ENCODE peak calls at places on chromosomes 6 and 20, in eight cellular contexts. F is mammary epithelial cell, A is kidney, G is neural progenitor cell, B is right cardiac atrium, R is caudate nucleus, I is H9, W is testis. N is an unnamed sample.

GRCh38 chr6:21199246-21199645 is 394.3 kb upstream of the SOX4 start:
- DNase-seq in W (no peak), R (no peak), F (no peak), I (no peak), A (no peak), G (peak; percentile 65), B (no peak), N (no peak)

GRCh38 chr20:17822039-17822438 is 122.3 kb downstream of the BANF2 start:
- DNase-seq in F (no peak), G (no peak), A (no peak), R (no peak), B (no peak), I (no peak), W (no peak), N (peak; percentile 46)

GRCh38 chr20:5153612-5154542 is 27.1 kb downstream of the CDS2 start:
- DNase-seq in W (no peak), I (no peak), R (no peak), G (no peak), F (peak; percentile 94), A (no peak), B (no peak), N (peak; percentile 79)

GRCh38 chr20:51326241-51326819 is 216.2 kb downstream of the NFATC2 start:
- DNase-seq in R (no peak), F (no peak), G (peak; percentile 82), W (peak; percentile 75), A (no peak), I (peak; percentile 78), B (peak; percentile 78), N (no peak)

GRCh38 chr20:55761787-55762186 is 243.5 kb downstream of the CBLN4 start:
- DNase-seq in F (no peak), I (no peak), B (no peak), G (no peak), R (no peak), W (no peak), A (no peak), N (no peak)

GRCh38 chr6:110689275-110689935 is 125.9 kb downstream of the CDK19 start:
- DNase-seq in R (no peak), B (no peak), W (no peak), F (peak; percentile 55), G (no peak), I (peak; percentile 35), A (no peak), N (no peak)

GRCh38 chr6:154696661-154697060 is 36.6 kb upstream of the SCAF8 start:
- DNase-seq in I (no peak), G (no peak), B (no peak), R (no peak), A (no peak), W (no peak), F (no peak), N (no peak)

GRCh38 chr6:14664112-14664592 is 546.6 kb downstream of the CD83 start:
- DNase-seq in R (no peak), A (peak; percentile 65), I (no peak), B (no peak), W (no peak), G (no peak), F (no peak), N (no peak)

GRCh38 chr6:36751091-36751490 is 53.5 kb downstream of the RAB44 start:
- DNase-seq in G (no peak), F (peak; percentile 60), W (no peak), I (no peak), R (no peak), B (no peak), A (no peak), N (no peak)

GRCh38 chr20:36825374-36826104 is 50.4 kb upstream of the TLDC2 start:
- DNase-seq in G (peak; percentile 34), F (no peak), I (no peak), R (no peak), W (no peak), A (no peak), B (peak; percentile 32), N (no peak)

GRCh38 chr6:158284340-158285210 is 27.7 kb upstream of the TULP4 start:
- DNase-seq in R (no peak), W (no peak), B (no peak), F (peak; percentile 9), G (peak; percentile 54), I (peak; percentile 51), A (no peak), N (no peak)

GRCh38 chr20:17226410-17227198 is at the start of gene PCSK2:
- DNase-seq in A (peak; percentile 63), W (peak; percentile 66), R (no peak), G (peak; percentile 97), I (peak; percentile 91), F (peak; percentile 26), B (peak; percentile 69), N (no peak)

GRCh38 chr20:17808357-17808756 is 108.6 kb downstream of the BANF2 start:
- DNase-seq in W (peak; percentile 61), A (peak; percentile 69), B (peak; percentile 75), F (no peak), G (no peak), I (no peak), R (no peak), N (no peak)

GRCh38 chr6:148251286-148251685 is 91.4 kb upstream of the SASH1 start:
- DNase-seq in F (peak; percentile 52), G (peak; percentile 35), W (no peak), A (no peak), B (no peak), I (no peak), R (no peak), N (no peak)

GRCh38 chr20:48489046-48489463 is 338.7 kb downstream of the PREX1 start:
- DNase-seq in G (no peak), A (no peak), F (no peak), R (no peak), I (no peak), B (no peak), W (no peak), N (no peak)

GRCh38 chr20:7710440-7710839 is 229.8 kb downstream of the HAO1 start:
- DNase-seq in I (no peak), B (no peak), W (no peak), R (no peak), G (no peak), A (no peak), F (no peak), N (no peak)

GRCh38 chr6:32401564-32401963 is 5.4 kb downstream of the BTNL2 start:
- DNase-seq in G (no peak), W (no peak), A (no peak), I (no peak), F (no peak), R (no peak), B (no peak), N (no peak)

GRCh38 chr20:49700411-49701185 is 13.1 kb downstream of the B4GALT5 start:
- DNase-seq in I (no peak), G (no peak), W (no peak), R (no peak), A (no peak), B (no peak), F (peak; percentile 80), N (no peak)

GRCh38 chr20:50286609-50287008 is 96.0 kb downstream of the CEBPB start:
- DNase-seq in W (peak; percentile 63), B (peak; percentile 88), F (peak; percentile 37), R (no peak), G (no peak), A (peak; percentile 85), I (peak; percentile 52), N (no peak)

GRCh38 chr6:137690029-137690428 is 177.0 kb upstream of the TNFAIP3 start:
- DNase-seq in B (no peak), G (no peak), W (no peak), I (no peak), F (no peak), R (no peak), A (no peak), N (no peak)

GRCh38 chr6:85490516-85491248 is 40.8 kb downstream of the NT5E start:
- DNase-seq in W (no peak), F (peak; percentile 53), A (no peak), R (no peak), B (no peak), G (no peak), I (no peak), N (no peak)

GRCh38 chr20:13610205-13610604 is 28.5 kb downstream of the TASP1 start:
- DNase-seq in B (no peak), G (peak; percentile 50), I (peak; percentile 49), A (no peak), R (no peak), W (no peak), F (no peak), N (no peak)

GRCh38 chr6:126804255-126805064 is 314.0 kb upstream of the RSPO3 start:
- DNase-seq in A (no peak), I (no peak), R (no peak), F (peak; percentile 33), G (peak; percentile 59), B (no peak), W (peak; percentile 50), N (no peak)

GRCh38 chr6:50847890-50848594 is 29.4 kb downstream of the TFAP2B start:
- DNase-seq in W (no peak), A (no peak), B (no peak), I (no peak), G (no peak), R (no peak), F (no peak), N (no peak)
- H3K27ac ChIP-seq in W (no peak overlapping the region), A (no peak overlapping the region), B (no peak overlapping the region), I (no peak overlapping the region), G (no peak overlapping the region), R (no peak overlapping the region), F (no peak overlapping the region), N (no peak overlapping the region)

DNA sequence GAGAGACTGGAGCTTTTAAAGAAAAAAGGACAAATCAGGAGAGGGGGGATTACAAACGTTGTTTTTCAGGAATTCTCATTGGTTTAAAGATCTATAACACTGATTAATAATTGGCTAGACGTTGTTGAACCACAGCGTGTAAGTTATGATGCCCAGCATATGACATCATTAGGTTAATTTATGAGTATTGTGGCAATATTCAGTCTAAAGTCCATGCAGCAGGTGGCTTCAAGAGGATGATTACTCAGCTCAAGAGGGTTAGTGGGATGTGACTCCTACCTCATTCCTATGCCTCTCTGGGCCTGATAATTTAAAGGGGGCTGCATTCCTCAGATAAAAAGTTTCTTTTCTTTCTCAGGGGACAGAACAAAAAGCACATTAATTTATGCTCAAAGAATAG is 1309.0 kb downstream of the EPHA7 start:
- DNase-seq in W (no peak), A (no peak), R (no peak), I (no peak), G (no peak), B (no peak), F (no peak), N (no peak)
- H3K27ac ChIP-seq in W (no peak overlapping the region), A (no peak overlapping the region), R (no peak overlapping the region), I (no peak overlapping the region), G (no peak overlapping the region), B (no peak overlapping the region), F (no peak overlapping the region), N (no peak overlapping the region)

GRCh38 chr6:167118006-167118405 is 4.9 kb upstream of the CCR6 start:
- DNase-seq in W (no peak), A (no peak), B (no peak), I (no peak), R (no peak), F (no peak), G (no peak), N (no peak)
- H3K27ac ChIP-seq in W (no peak overlapping the region), A (no peak overlapping the region), B (no peak overlapping the region), I (no peak overlapping the region), R (no peak overlapping the region), F (no peak overlapping the region), G (no peak overlapping the region), N (no peak overlapping the region)

GRCh38 chr20:62303049-62303326 is 191 bp downstream of the ADRM1 start:
- DNase-seq in F (no peak), A (no peak), G (no peak), R (no peak), W (no peak), B (no peak), I (no peak), N (no peak)
- H3K27ac ChIP-seq in F (peak overlapping the region; percentile 52), A (no peak overlapping the region), G (peak overlapping the region; percentile 51), R (peak overlapping the region; percentile 68), W (peak overlapping the region; percentile 97), B (peak overlapping the region; percentile 79), I (no peak overlapping the region), N (peak overlapping the region; percentile 83)